ENCODE peak calls at places on chromosomes 16 and 17, in four cellular contexts. One of them, this sample, is unnamed.

GRCh38 chr17:75950850-75951554 is 10.2 kb upstream of the FBF1 start:
- DNase-seq in A549: no peak
- DNase-seq in dorsolateral prefrontal cortex: no peak
- DNase-seq in left ventricle myocardium inferior: no peak
- DNase-seq in this sample: no peak

GRCh38 chr17:9880582-9880999 is 24.5 kb downstream of the RCVRN start:
- DNase-seq in A549: peak; percentile 86
- DNase-seq in dorsolateral prefrontal cortex: no peak
- DNase-seq in left ventricle myocardium inferior: no peak
- DNase-seq in this sample: peak; percentile 35

GRCh38 chr16:19644877-19645276 is 73.2 kb downstream of the KNOP1 start:
- DNase-seq in A549: no peak
- DNase-seq in dorsolateral prefrontal cortex: no peak
- DNase-seq in left ventricle myocardium inferior: peak; percentile 86
- DNase-seq in this sample: no peak

GRCh38 chr17:180380-181212 is 854 bp downstream of the DOC2B start:
- DNase-seq in A549: no peak
- DNase-seq in dorsolateral prefrontal cortex: no peak
- DNase-seq in left ventricle myocardium inferior: peak; percentile 35
- DNase-seq in this sample: no peak

GRCh38 chr16:66188786-66189725 is 177.4 kb upstream of the CDH5 start:
- DNase-seq in A549: no peak
- DNase-seq in dorsolateral prefrontal cortex: no peak
- DNase-seq in left ventricle myocardium inferior: no peak
- DNase-seq in this sample: no peak

GRCh38 chr17:8091033-8091687 is 3.6 kb upstream of the ALOX12B start:
- DNase-seq in A549: no peak
- DNase-seq in dorsolateral prefrontal cortex: no peak
- DNase-seq in left ventricle myocardium inferior: no peak
- DNase-seq in this sample: no peak

GRCh38 chr16:72937360-72937759 is 110.6 kb downstream of the ZFHX3 start:
- DNase-seq in A549: peak; percentile 19
- DNase-seq in dorsolateral prefrontal cortex: no peak
- DNase-seq in left ventricle myocardium inferior: no peak
- DNase-seq in this sample: no peak

GRCh38 chr17:66347661-66348604 is 45.5 kb downstream of the PRKCA start:
- DNase-seq in A549: no peak
- DNase-seq in dorsolateral prefrontal cortex: no peak
- DNase-seq in left ventricle myocardium inferior: no peak
- DNase-seq in this sample: no peak

GRCh38 chr16:1188781-1189189 is 35.9 kb downstream of the CACNA1H start:
- DNase-seq in A549: no peak
- DNase-seq in dorsolateral prefrontal cortex: no peak
- DNase-seq in left ventricle myocardium inferior: peak; percentile 46
- DNase-seq in this sample: no peak

GRCh38 chr16:77729951-77730350 is 7.6 kb downstream of the NUDT7 start:
- DNase-seq in A549: no peak
- DNase-seq in dorsolateral prefrontal cortex: no peak
- DNase-seq in left ventricle myocardium inferior: no peak
- DNase-seq in this sample: no peak

GRCh38 chr16:86737083-86737482 is 158.7 kb downstream of the FOXL1 start:
- DNase-seq in A549: no peak
- DNase-seq in dorsolateral prefrontal cortex: no peak
- DNase-seq in left ventricle myocardium inferior: no peak
- DNase-seq in this sample: no peak

GRCh38 chr16:86739808-86740207 is 161.5 kb downstream of the FOXL1 start:
- DNase-seq in A549: no peak
- DNase-seq in dorsolateral prefrontal cortex: no peak
- DNase-seq in left ventricle myocardium inferior: no peak
- DNase-seq in this sample: no peak

GRCh38 chr16:86740298-86740697 is 161.9 kb downstream of the FOXL1 start:
- DNase-seq in A549: no peak
- DNase-seq in dorsolateral prefrontal cortex: no peak
- DNase-seq in left ventricle myocardium inferior: no peak
- DNase-seq in this sample: no peak

GRCh38 chr16:86739178-86739577 is 160.8 kb downstream of the FOXL1 start:
- DNase-seq in A549: no peak
- DNase-seq in dorsolateral prefrontal cortex: no peak
- DNase-seq in left ventricle myocardium inferior: no peak
- DNase-seq in this sample: no peak

DNA sequence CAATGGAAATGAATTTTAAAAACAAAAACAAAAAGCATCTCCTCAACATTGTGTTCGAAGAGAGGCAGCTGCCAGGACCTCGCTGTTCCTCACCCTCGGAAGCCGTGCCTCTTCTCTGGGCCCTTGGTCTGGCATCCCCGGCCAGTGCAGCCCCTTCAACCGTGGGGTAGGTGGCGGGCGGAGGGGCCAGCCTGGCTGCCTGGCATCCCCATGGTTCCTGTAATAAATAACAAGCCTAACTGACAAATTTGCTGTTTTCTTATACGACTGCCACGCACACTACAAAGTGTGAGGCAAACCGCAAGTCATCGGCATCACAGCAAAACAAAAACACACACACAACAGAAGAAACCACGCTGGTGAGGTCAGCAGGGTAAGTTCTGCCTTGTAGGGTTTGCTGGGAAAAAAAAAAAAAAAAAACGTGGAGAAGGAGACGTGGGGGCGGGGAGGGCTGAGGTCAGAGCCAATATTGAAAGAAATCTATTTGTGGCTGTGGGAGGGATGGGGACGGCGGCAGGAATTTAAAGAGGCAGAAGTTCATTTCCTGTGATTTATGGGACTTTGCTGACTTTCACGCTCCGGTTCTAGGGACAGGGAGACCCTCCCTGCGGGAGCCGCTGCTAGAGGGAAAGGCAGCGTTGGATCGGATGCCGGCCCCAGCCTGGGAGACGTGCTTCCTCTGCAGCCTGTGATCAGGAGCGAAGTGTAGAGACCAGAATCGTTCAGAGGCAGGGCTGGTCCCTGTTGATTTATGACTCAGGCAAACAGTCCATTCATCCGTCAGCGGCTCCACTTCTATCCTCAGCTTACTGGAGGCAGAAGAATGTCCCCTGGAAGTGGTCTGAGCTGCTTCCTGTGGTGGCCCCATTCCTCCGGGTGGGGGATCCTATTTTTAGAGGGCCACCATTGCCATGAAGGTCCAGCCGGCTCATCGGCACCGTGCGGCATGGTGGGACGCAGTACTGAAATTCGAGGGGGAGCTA is 162.8 kb downstream of the FOXL1 start:
- DNase-seq in A549: peak; percentile 39
- DNase-seq in dorsolateral prefrontal cortex: no peak
- DNase-seq in left ventricle myocardium inferior: peak; percentile 72
- DNase-seq in this sample: no peak
- H3K4me3 ChIP-seq in A549: peak overlapping the region; percentile 24
- H3K4me3 ChIP-seq in dorsolateral prefrontal cortex: peak overlapping the region; percentile 29
- H3K4me3 ChIP-seq in left ventricle myocardium inferior: peak overlapping the region; percentile 62
- H3K4me3 ChIP-seq in this sample: peak overlapping the region; percentile 55

DNA sequence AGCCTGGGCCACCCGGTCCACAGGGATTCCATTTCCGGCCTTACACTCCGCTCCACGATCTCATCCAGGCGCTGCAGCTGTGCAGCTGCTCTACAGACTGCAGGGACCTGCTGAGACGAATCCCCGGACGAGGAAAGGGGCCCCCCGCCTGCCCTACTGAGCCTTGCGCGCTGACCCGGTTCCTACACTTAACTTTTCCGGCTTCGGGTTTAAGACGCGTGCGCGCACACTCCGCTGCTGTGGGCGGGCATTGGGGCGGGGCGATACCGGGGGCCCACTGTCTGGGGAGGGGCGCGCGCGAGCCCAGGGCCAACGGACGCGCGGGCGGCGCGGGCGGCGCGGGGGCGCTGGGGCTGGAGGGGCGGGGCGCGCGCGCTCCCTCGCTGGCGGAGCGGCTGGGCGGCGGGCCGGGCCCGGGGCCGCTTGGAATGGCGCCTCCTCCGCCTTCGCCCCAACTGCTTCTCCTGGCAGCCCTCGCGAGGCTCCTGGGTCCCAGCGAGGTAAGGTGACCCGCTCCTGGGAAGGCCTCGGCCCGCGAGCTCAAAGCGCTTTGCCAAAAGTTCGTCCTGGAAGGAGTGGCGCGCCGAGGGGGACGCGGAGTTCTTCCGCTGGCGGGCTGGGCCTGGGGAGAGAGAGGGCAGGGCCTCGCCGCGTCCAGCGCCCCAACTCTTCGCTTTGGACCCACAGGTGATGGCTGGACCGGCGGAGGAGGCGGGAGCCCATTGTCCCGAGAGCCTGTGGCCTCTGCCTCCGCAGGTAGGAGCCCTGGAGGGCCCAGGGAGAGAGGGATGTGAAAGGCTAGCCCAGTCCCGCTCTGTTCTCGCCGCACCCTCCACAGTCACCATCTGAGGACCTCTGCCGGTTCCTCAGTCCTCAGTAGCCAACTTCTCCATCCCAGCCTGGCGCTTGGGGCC is at the start of gene TP53I13:
- DNase-seq in A549: peak; percentile 82
- DNase-seq in dorsolateral prefrontal cortex: peak; percentile 61
- DNase-seq in left ventricle myocardium inferior: peak; percentile 93
- DNase-seq in this sample: no peak
- TF ChIP-seq CTCF in A549: no peak
- TF ChIP-seq CTCF in dorsolateral prefrontal cortex: no peak
- TF ChIP-seq CTCF in left ventricle myocardium inferior: no peak
- TF ChIP-seq CTCF in this sample: no peak

GRCh38 chr17:50863221-50863843 is 2.8 kb downstream of the TOB1 start:
- DNase-seq in A549: no peak
- DNase-seq in dorsolateral prefrontal cortex: peak; percentile 51
- DNase-seq in left ventricle myocardium inferior: no peak
- DNase-seq in this sample: no peak
- H3K4me3 ChIP-seq in A549: peak overlapping the region; percentile 92
- H3K4me3 ChIP-seq in dorsolateral prefrontal cortex: peak overlapping the region; percentile 95
- H3K4me3 ChIP-seq in left ventricle myocardium inferior: peak overlapping the region; percentile 94
- H3K4me3 ChIP-seq in this sample: peak overlapping the region; percentile 83

DNA sequence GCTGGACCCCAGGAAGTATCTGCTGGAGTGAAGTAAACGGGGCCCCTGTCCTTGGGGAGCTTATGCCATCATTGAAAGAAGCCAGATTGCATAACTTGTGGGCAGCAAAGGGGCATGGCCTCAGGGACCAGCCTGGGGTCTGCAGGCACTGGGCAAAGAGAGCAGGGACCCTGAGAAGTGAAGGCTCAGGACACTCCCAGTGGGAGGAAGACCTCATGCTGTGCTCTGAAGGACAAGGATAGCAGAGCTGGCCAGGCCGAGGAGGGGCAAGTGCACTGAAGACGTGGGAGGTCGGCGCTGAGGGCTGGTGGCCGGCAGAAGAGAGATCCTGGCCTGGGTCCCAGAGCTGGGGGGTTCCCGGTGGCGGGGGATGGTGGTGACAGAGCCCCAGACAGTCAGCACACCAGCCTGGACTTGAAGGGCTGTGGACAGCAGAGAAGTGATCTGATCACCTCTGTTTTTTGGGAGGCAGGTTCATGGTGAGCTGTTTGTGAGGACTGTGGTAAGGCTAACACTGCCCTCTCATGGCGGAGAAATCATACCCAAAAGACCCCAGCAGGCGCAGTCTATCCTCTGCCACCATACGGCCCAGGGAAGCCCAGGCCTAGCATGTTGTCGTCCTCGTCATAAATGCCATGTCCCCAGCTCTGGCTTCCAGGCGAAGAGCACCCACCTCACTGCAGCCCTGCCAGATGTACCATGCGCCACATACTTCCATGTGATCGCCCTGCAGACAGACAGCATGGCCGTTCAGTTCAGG is 7.1 kb upstream of the CNP start:
- DNase-seq in A549: peak; percentile 76
- DNase-seq in dorsolateral prefrontal cortex: no peak
- DNase-seq in left ventricle myocardium inferior: no peak
- DNase-seq in this sample: no peak
- TF ChIP-seq CTCF in A549: peak; percentile 84
- TF ChIP-seq CTCF in dorsolateral prefrontal cortex: peak; percentile 38
- TF ChIP-seq CTCF in left ventricle myocardium inferior: peak; percentile 56
- TF ChIP-seq CTCF in this sample: peak; percentile 67

GRCh38 chr17:18857864-18858566 is at the start of gene PRPSAP2:
- DNase-seq in A549: peak; percentile 96
- DNase-seq in dorsolateral prefrontal cortex: peak; percentile 94
- DNase-seq in left ventricle myocardium inferior: peak; percentile 96
- DNase-seq in this sample: no peak

GRCh38 chr17:18851206-18851605 is 6.7 kb upstream of the PRPSAP2 start:
- DNase-seq in A549: no peak
- DNase-seq in dorsolateral prefrontal cortex: no peak
- DNase-seq in left ventricle myocardium inferior: no peak
- DNase-seq in this sample: no peak

GRCh38 chr17:18858567-18859245 is 775 bp downstream of the PRPSAP2 start:
- DNase-seq in A549: no peak
- DNase-seq in dorsolateral prefrontal cortex: no peak
- DNase-seq in left ventricle myocardium inferior: no peak
- DNase-seq in this sample: no peak

GRCh38 chr17:18855831-18856624 is 1.9 kb upstream of the PRPSAP2 start:
- DNase-seq in A549: peak; percentile 97
- DNase-seq in dorsolateral prefrontal cortex: peak; percentile 85
- DNase-seq in left ventricle myocardium inferior: peak; percentile 91
- DNase-seq in this sample: peak; percentile 71

GRCh38 chr17:18854956-18855355 is 3.0 kb upstream of the PRPSAP2 start:
- DNase-seq in A549: no peak
- DNase-seq in dorsolateral prefrontal cortex: no peak
- DNase-seq in left ventricle myocardium inferior: no peak
- DNase-seq in this sample: no peak
- H3K4me3 ChIP-seq in A549: peak overlapping the region; percentile 54
- H3K4me3 ChIP-seq in dorsolateral prefrontal cortex: peak overlapping the region; percentile 97
- H3K4me3 ChIP-seq in left ventricle myocardium inferior: peak overlapping the region; percentile 86
- H3K4me3 ChIP-seq in this sample: no peak overlapping the region

This sample was measured in epithelial cell of proximal tubule.